ENCODE peak calls at places on chromosomes 13 and 19, in nine cellular contexts. One of them, this sample, is unnamed. For H3K79me2, the result is how much of the 10 kb centered on the place peaks cover.

GRCh38 chr19:41995959-41996797 is 2.1 kb upstream of the ATP1A3 start:
- DNase-seq in mammary epithelial cell: no peak
- DNase-seq in mesendoderm: peak
- DNase-seq in neural progenitor cell: peak
- DNase-seq in K562: peak
- DNase-seq in fibroblast of lung: no peak
- DNase-seq in GM23248: peak
- DNase-seq in endothelial cell of umbilical vein: no peak
- DNase-seq in H9: peak
- DNase-seq in this sample: no peak

GRCh38 chr19:39506944-39507714 is 7.8 kb upstream of the SELENOV start:
- DNase-seq in mammary epithelial cell: peak
- DNase-seq in mesendoderm: peak
- DNase-seq in neural progenitor cell: peak
- DNase-seq in K562: peak
- DNase-seq in fibroblast of lung: peak
- DNase-seq in GM23248: peak
- DNase-seq in endothelial cell of umbilical vein: peak
- DNase-seq in H9: peak
- DNase-seq in this sample: peak

GRCh38 chr19:16118489-16119033 is 6.9 kb downstream of the RAB8A start:
- DNase-seq in mammary epithelial cell: no peak
- DNase-seq in mesendoderm: no peak
- DNase-seq in neural progenitor cell: no peak
- DNase-seq in K562: no peak
- DNase-seq in fibroblast of lung: no peak
- DNase-seq in GM23248: no peak
- DNase-seq in endothelial cell of umbilical vein: no peak
- DNase-seq in H9: no peak
- DNase-seq in this sample: no peak

GRCh38 chr13:51330741-51331140 is 8.8 kb upstream of the SERPINE3 start:
- DNase-seq in mammary epithelial cell: peak
- DNase-seq in mesendoderm: no peak
- DNase-seq in neural progenitor cell: no peak
- DNase-seq in K562: no peak
- DNase-seq in fibroblast of lung: peak
- DNase-seq in GM23248: peak
- DNase-seq in endothelial cell of umbilical vein: no peak
- DNase-seq in H9: no peak
- DNase-seq in this sample: no peak

GRCh38 chr13:86906458-86906857 is 764.7 kb upstream of the SLITRK5 start:
- DNase-seq in mammary epithelial cell: no peak
- DNase-seq in mesendoderm: peak
- DNase-seq in neural progenitor cell: no peak
- DNase-seq in K562: no peak
- DNase-seq in fibroblast of lung: peak
- DNase-seq in GM23248: peak
- DNase-seq in endothelial cell of umbilical vein: no peak
- DNase-seq in H9: no peak
- DNase-seq in this sample: no peak

GRCh38 chr13:96581741-96582140 is 412.5 kb downstream of the OXGR1 start:
- DNase-seq in mammary epithelial cell: peak
- DNase-seq in mesendoderm: no peak
- DNase-seq in neural progenitor cell: no peak
- DNase-seq in K562: no peak
- DNase-seq in fibroblast of lung: no peak
- DNase-seq in GM23248: no peak
- DNase-seq in endothelial cell of umbilical vein: no peak
- DNase-seq in H9: no peak
- DNase-seq in this sample: no peak

GRCh38 chr19:40217027-40217810 is 965 bp downstream of the TTC9B start:
- DNase-seq in mammary epithelial cell: peak
- DNase-seq in mesendoderm: peak
- DNase-seq in neural progenitor cell: peak
- DNase-seq in K562: peak
- DNase-seq in fibroblast of lung: no peak
- DNase-seq in GM23248: peak
- DNase-seq in endothelial cell of umbilical vein: no peak
- DNase-seq in H9: peak
- DNase-seq in this sample: no peak

GRCh38 chr19:601790-602189 is 12.1 kb downstream of the HCN2 start:
- DNase-seq in mammary epithelial cell: no peak
- DNase-seq in mesendoderm: no peak
- DNase-seq in neural progenitor cell: no peak
- DNase-seq in K562: no peak
- DNase-seq in fibroblast of lung: no peak
- DNase-seq in GM23248: no peak
- DNase-seq in endothelial cell of umbilical vein: no peak
- DNase-seq in H9: no peak
- DNase-seq in this sample: no peak

GRCh38 chr13:75739244-75739868 is 103.2 kb downstream of the LMO7 start:
- DNase-seq in mammary epithelial cell: peak
- DNase-seq in mesendoderm: no peak
- DNase-seq in neural progenitor cell: no peak
- DNase-seq in K562: no peak
- DNase-seq in fibroblast of lung: peak
- DNase-seq in GM23248: peak
- DNase-seq in endothelial cell of umbilical vein: no peak
- DNase-seq in H9: no peak
- DNase-seq in this sample: no peak

GRCh38 chr19:4057913-4058695 is 8.6 kb downstream of the ZBTB7A start:
- DNase-seq in mammary epithelial cell: peak
- DNase-seq in mesendoderm: peak
- DNase-seq in neural progenitor cell: no peak
- DNase-seq in K562: peak
- DNase-seq in fibroblast of lung: peak
- DNase-seq in GM23248: peak
- DNase-seq in endothelial cell of umbilical vein: peak
- DNase-seq in H9: peak
- DNase-seq in this sample: peak

GRCh38 chr19:1630811-1631210 is 21.6 kb downstream of the TCF3 start:
- DNase-seq in mammary epithelial cell: no peak
- DNase-seq in mesendoderm: no peak
- DNase-seq in neural progenitor cell: no peak
- DNase-seq in K562: no peak
- DNase-seq in fibroblast of lung: no peak
- DNase-seq in GM23248: no peak
- DNase-seq in endothelial cell of umbilical vein: no peak
- DNase-seq in H9: no peak
- DNase-seq in this sample: no peak
- H3K79me2 ChIP-seq in mammary epithelial cell: under half
- H3K79me2 ChIP-seq in mesendoderm: under half
- H3K79me2 ChIP-seq in neural progenitor cell: half or more
- H3K79me2 ChIP-seq in K562: half or more
- H3K79me2 ChIP-seq in fibroblast of lung: under half
- H3K79me2 ChIP-seq in GM23248: under half
- H3K79me2 ChIP-seq in endothelial cell of umbilical vein: under half
- H3K79me2 ChIP-seq in H9: under half
- H3K79me2 ChIP-seq in this sample: under half

DNA sequence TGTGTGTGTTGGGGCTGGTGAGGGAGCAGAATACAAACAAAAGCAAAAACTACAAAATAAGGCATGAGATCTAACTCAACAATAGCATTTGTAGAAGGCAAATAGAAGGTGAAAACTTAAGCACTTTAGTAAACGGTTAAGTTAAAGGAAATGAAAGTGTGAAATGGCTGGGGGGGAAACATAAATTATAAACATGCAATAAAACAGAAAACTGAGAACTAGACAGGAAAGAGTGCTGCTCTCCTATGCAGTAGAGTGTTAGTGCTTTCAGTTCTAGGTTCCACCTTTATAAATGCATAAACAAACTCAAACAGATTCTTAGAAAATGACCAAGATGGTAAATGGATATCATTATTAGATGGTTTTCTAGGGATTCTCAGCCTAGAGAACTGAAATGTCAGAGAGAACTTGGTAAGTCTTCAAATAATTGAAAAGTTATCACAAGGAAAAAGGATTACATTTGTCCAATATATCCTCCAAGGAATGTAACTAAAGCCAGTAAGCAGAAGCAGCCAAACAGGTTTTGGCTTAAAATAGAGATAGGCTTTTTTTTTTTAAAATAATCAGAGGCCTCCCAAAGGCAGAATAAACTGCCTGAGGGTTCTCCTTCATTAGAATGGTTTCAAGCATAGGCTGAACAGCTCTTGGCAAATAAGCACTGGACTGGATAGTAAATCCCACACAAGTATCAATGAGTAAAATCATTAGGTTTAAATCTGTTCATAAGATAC is 23.3 kb downstream of the RBM26 start:
- DNase-seq in mammary epithelial cell: peak
- DNase-seq in mesendoderm: no peak
- DNase-seq in neural progenitor cell: no peak
- DNase-seq in K562: no peak
- DNase-seq in fibroblast of lung: no peak
- DNase-seq in GM23248: no peak
- DNase-seq in endothelial cell of umbilical vein: peak
- DNase-seq in H9: no peak
- DNase-seq in this sample: no peak
- H3K4me2 ChIP-seq in mammary epithelial cell: peak
- H3K4me2 ChIP-seq in mesendoderm: no peak
- H3K4me2 ChIP-seq in neural progenitor cell: no peak
- H3K4me2 ChIP-seq in K562: no peak
- H3K4me2 ChIP-seq in fibroblast of lung: no peak
- H3K4me2 ChIP-seq in GM23248: no peak
- H3K4me2 ChIP-seq in endothelial cell of umbilical vein: no peak
- H3K4me2 ChIP-seq in H9: no peak
- H3K4me2 ChIP-seq in this sample: no peak

GRCh38 chr13:98305670-98306069 is 128.6 kb upstream of the RNF113B start:
- DNase-seq in mammary epithelial cell: no peak
- DNase-seq in mesendoderm: no peak
- DNase-seq in neural progenitor cell: no peak
- DNase-seq in K562: no peak
- DNase-seq in fibroblast of lung: no peak
- DNase-seq in GM23248: no peak
- DNase-seq in endothelial cell of umbilical vein: no peak
- DNase-seq in H9: no peak
- DNase-seq in this sample: no peak

GRCh38 chr13:98308525-98308911 is 131.4 kb upstream of the RNF113B start:
- DNase-seq in mammary epithelial cell: no peak
- DNase-seq in mesendoderm: no peak
- DNase-seq in neural progenitor cell: no peak
- DNase-seq in K562: no peak
- DNase-seq in fibroblast of lung: no peak
- DNase-seq in GM23248: no peak
- DNase-seq in endothelial cell of umbilical vein: no peak
- DNase-seq in H9: no peak
- DNase-seq in this sample: no peak

GRCh38 chr13:98307744-98308524 is 130.9 kb upstream of the RNF113B start:
- DNase-seq in mammary epithelial cell: no peak
- DNase-seq in mesendoderm: peak
- DNase-seq in neural progenitor cell: no peak
- DNase-seq in K562: no peak
- DNase-seq in fibroblast of lung: peak
- DNase-seq in GM23248: no peak
- DNase-seq in endothelial cell of umbilical vein: no peak
- DNase-seq in H9: no peak
- DNase-seq in this sample: no peak

GRCh38 chr13:98309569-98310335 is 132.7 kb upstream of the RNF113B start:
- DNase-seq in mammary epithelial cell: no peak
- DNase-seq in mesendoderm: no peak
- DNase-seq in neural progenitor cell: no peak
- DNase-seq in K562: no peak
- DNase-seq in fibroblast of lung: no peak
- DNase-seq in GM23248: no peak
- DNase-seq in endothelial cell of umbilical vein: no peak
- DNase-seq in H9: no peak
- DNase-seq in this sample: no peak

GRCh38 chr13:98307392-98307743 is 130.3 kb upstream of the RNF113B start:
- DNase-seq in mammary epithelial cell: no peak
- DNase-seq in mesendoderm: no peak
- DNase-seq in neural progenitor cell: no peak
- DNase-seq in K562: no peak
- DNase-seq in fibroblast of lung: no peak
- DNase-seq in GM23248: no peak
- DNase-seq in endothelial cell of umbilical vein: peak
- DNase-seq in H9: no peak
- DNase-seq in this sample: no peak
- H3K79me2 ChIP-seq in mammary epithelial cell: under half
- H3K79me2 ChIP-seq in mesendoderm: under half
- H3K79me2 ChIP-seq in neural progenitor cell: half or more
- H3K79me2 ChIP-seq in K562: under half
- H3K79me2 ChIP-seq in fibroblast of lung: under half
- H3K79me2 ChIP-seq in GM23248: half or more
- H3K79me2 ChIP-seq in endothelial cell of umbilical vein: under half
- H3K79me2 ChIP-seq in H9: under half
- H3K79me2 ChIP-seq in this sample: half or more

GRCh38 chr13:110565296-110565695 is 3.8 kb upstream of the RAB20 start:
- DNase-seq in mammary epithelial cell: no peak
- DNase-seq in mesendoderm: peak
- DNase-seq in neural progenitor cell: no peak
- DNase-seq in K562: no peak
- DNase-seq in fibroblast of lung: no peak
- DNase-seq in GM23248: no peak
- DNase-seq in endothelial cell of umbilical vein: no peak
- DNase-seq in H9: no peak
- DNase-seq in this sample: no peak

GRCh38 chr13:110563463-110563774 is 1.9 kb upstream of the RAB20 start:
- DNase-seq in mammary epithelial cell: no peak
- DNase-seq in mesendoderm: no peak
- DNase-seq in neural progenitor cell: no peak
- DNase-seq in K562: no peak
- DNase-seq in fibroblast of lung: no peak
- DNase-seq in GM23248: no peak
- DNase-seq in endothelial cell of umbilical vein: no peak
- DNase-seq in H9: no peak
- DNase-seq in this sample: no peak

GRCh38 chr13:110562696-110563462 is 1.4 kb upstream of the RAB20 start:
- DNase-seq in mammary epithelial cell: no peak
- DNase-seq in mesendoderm: no peak
- DNase-seq in neural progenitor cell: no peak
- DNase-seq in K562: no peak
- DNase-seq in fibroblast of lung: no peak
- DNase-seq in GM23248: no peak
- DNase-seq in endothelial cell of umbilical vein: no peak
- DNase-seq in H9: no peak
- DNase-seq in this sample: peak

GRCh38 chr13:110566201-110566600 is 4.7 kb upstream of the RAB20 start:
- DNase-seq in mammary epithelial cell: no peak
- DNase-seq in mesendoderm: peak
- DNase-seq in neural progenitor cell: no peak
- DNase-seq in K562: no peak
- DNase-seq in fibroblast of lung: no peak
- DNase-seq in GM23248: no peak
- DNase-seq in endothelial cell of umbilical vein: no peak
- DNase-seq in H9: no peak
- DNase-seq in this sample: no peak

DNA sequence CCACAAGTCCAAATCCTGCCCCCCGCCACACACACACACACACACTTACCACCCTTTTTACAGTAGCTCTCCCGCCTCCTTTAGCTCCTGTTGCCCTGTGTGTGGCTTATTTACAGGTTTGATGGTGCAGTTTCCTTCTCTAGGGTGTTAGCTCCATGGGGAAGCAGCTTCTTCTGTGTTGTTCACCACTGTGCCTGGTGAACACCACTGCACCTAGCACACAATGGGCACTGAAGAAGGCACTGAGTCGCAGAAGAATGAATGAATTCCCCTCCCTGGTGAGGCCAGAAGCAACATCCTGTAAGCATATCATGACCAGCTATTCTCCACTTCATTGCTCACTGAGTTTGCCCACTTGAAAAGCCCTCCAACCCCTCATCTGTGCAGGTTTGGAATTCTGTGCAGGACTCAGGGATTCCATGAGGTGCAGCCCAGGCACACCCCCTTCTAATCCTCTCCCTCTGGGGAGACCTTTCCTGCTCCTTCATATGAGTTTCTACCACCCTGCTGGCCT is 3.0 kb upstream of the RAB20 start:
- DNase-seq in mammary epithelial cell: no peak
- DNase-seq in mesendoderm: no peak
- DNase-seq in neural progenitor cell: no peak
- DNase-seq in K562: no peak
- DNase-seq in fibroblast of lung: no peak
- DNase-seq in GM23248: no peak
- DNase-seq in endothelial cell of umbilical vein: no peak
- DNase-seq in H9: no peak
- DNase-seq in this sample: no peak
- H3K4me2 ChIP-seq in mammary epithelial cell: no peak
- H3K4me2 ChIP-seq in mesendoderm: no peak
- H3K4me2 ChIP-seq in neural progenitor cell: no peak
- H3K4me2 ChIP-seq in K562: no peak
- H3K4me2 ChIP-seq in fibroblast of lung: no peak
- H3K4me2 ChIP-seq in GM23248: no peak
- H3K4me2 ChIP-seq in endothelial cell of umbilical vein: no peak
- H3K4me2 ChIP-seq in H9: no peak
- H3K4me2 ChIP-seq in this sample: no peak

This sample was measured in HepG2.